ENCODE peak calls at places on chromosomes 3 and 15, in four cellular contexts. G, S, R and F are unnamed samples.

GRCh38 chr3:5388091-5388490 is 200.6 kb downstream of the EDEM1 start:
- DNase-seq in G (no peak), S (no peak), R (no peak), F (no peak)

GRCh38 chr3:153246805-153247204 is 84.8 kb downstream of the RAP2B start:
- DNase-seq in G (no peak), S (no peak), R (no peak), F (no peak)

GRCh38 chr3:126338796-126339241 is 18.4 kb downstream of the KLF15 start:
- DNase-seq in G (peak; percentile 6), S (no peak), R (no peak), F (no peak)

GRCh38 chr3:17412950-17413530 is 329.4 kb downstream of the TBC1D5 start:
- DNase-seq in G (no peak), S (peak; percentile 46), R (peak; percentile 41), F (peak; percentile 64)

GRCh38 chr3:132659370-132660055 is at the start of gene ACAD11:
- DNase-seq in G (peak; percentile 61), S (peak; percentile 41), R (peak; percentile 35), F (peak; percentile 57)

GRCh38 chr3:20054549-20054987 is 14.3 kb downstream of the KAT2B start:
- DNase-seq in G (no peak), S (no peak), R (peak; percentile 82), F (peak; percentile 78)

GRCh38 chr3:193727089-193727488 is 134.1 kb downstream of the OPA1 start:
- DNase-seq in G (no peak), S (no peak), R (no peak), F (no peak)

GRCh38 chr15:30885814-30886213 is 17.9 kb upstream of the FAN1 start:
- DNase-seq in G (peak; percentile 49), S (no peak), R (no peak), F (peak; percentile 3)

GRCh38 chr3:49415931-49416601 is 3.8 kb downstream of the TCTA start:
- DNase-seq in G (no peak), S (no peak), R (peak; percentile 57), F (no peak)

GRCh38 chr3:52440671-52441070 is 4.2 kb downstream of the SEMA3G start:
- DNase-seq in G (no peak), S (no peak), R (no peak), F (no peak)

GRCh38 chr15:97978408-97979130 is 18.1 kb downstream of the ARRDC4 start:
- DNase-seq in G (no peak), S (no peak), R (no peak), F (peak; percentile 58)

GRCh38 chr3:197495059-197495455 is 60.7 kb downstream of the BDH1 start:
- DNase-seq in G (no peak), S (no peak), R (peak; percentile 27), F (no peak)
- TF ChIP-seq TCF7 in G (no peak), S (no peak), R (no peak), F (no peak)

GRCh38 chr3:135310317-135310716 is 515.3 kb downstream of the EPHB1 start:
- DNase-seq in G (no peak), S (no peak), R (peak; percentile 9), F (no peak)

GRCh38 chr3:135311699-135312098 is 516.6 kb downstream of the EPHB1 start:
- DNase-seq in G (no peak), S (no peak), R (no peak), F (no peak)

DNA sequence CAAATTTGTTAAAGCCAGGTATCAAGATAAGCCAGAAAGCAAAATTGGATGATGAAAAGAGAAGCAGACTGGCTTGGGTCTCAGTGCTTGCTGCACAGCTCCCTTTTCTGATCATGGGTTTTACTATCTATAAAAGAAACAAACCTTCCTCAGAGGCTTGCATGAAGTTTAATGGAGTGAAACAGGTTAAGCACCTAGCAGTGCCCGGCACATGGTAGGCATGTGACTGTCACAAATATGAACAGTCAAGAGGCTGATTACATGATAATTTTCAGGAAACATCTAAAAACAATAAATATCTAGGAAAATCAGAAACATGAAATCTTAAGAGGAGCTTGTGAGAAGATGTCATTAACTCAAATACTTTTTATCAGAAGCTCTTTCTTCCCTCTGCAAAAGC is 519.2 kb downstream of the EPHB1 start:
- DNase-seq in G (no peak), S (no peak), R (no peak), F (no peak)
- TF ChIP-seq TCF7 in G (no peak), S (no peak), R (no peak), F (no peak)

DNA sequence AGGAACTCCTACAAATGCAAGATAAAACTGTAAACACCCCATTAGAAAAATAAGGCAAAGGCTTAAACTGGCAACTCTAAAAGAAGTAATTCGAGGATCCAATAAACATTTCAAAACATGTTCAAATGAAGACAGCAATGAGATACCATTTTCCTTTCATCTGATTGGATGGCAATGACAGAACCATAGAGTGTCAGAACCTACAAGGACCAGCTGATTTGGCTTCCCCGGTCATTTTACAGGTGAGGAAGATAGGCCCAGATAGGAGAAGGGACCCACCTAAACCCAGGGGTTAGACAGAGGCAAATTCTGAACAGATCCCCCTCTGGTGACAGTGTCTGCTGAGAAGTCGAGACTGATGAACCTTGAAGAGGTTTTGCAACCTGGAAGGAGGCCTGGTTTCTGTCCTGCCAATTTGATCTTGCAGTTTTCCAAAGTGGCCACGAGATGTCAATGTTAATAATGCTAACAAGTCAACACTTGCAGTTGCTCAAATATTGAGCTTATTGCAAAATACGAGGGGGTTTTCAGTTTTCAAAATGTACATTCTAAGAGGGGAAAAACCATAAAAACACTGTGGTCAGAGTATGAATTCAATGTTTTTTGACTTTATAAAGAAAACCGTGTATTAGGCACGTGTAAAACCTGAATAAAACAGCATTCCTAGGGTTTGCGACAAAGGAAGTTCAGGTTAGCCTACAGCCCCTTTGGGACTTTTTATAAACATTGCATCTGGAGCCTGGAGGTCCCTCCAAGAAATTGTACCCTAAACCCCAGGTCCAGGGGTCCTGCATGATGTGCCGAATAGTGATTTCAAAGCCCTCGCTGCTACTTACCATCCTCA is 21.5 kb downstream of the CFAP161 start:
- DNase-seq in G (no peak), S (peak; percentile 51), R (no peak), F (peak; percentile 32)
- TF ChIP-seq TCF7 in G (no peak), S (no peak), R (no peak), F (no peak)

GRCh38 chr15:89352476-89352875 is 17.9 kb upstream of the POLG start:
- DNase-seq in G (no peak), S (no peak), R (no peak), F (no peak)
- TF ChIP-seq TCF7 in G (no peak), S (no peak), R (no peak), F (no peak)

GRCh38 chr3:169660709-169661566 is 2.6 kb downstream of the MECOM start:
- DNase-seq in G (no peak), S (no peak), R (no peak), F (no peak)

GRCh38 chr3:169659858-169660614 is 3.5 kb downstream of the MECOM start:
- DNase-seq in G (peak; percentile 39), S (no peak), R (no peak), F (no peak)

GRCh38 chr3:169664034-169664820 is 715 bp upstream of the MECOM start:
- DNase-seq in G (no peak), S (no peak), R (no peak), F (no peak)

GRCh38 chr3:169662215-169663070 is 1.1 kb downstream of the MECOM start:
- DNase-seq in G (peak; percentile 90), S (peak; percentile 76), R (no peak), F (peak; percentile 66)

GRCh38 chr3:169661567-169662214 is 1.8 kb downstream of the MECOM start:
- DNase-seq in G (peak; percentile 56), S (no peak), R (no peak), F (no peak)
- TF ChIP-seq TCF7 in G (no peak), S (no peak), R (no peak), F (no peak)

GRCh38 chr15:69782809-69783208 is 314.9 kb downstream of the TLE3 start:
- DNase-seq in G (no peak), S (no peak), R (no peak), F (peak; percentile 31)
- TF ChIP-seq TCF7 in G (no peak), S (no peak), R (no peak), F (peak; percentile 34)